ENCODE peak calls at places on chromosomes 2 and 18, in nine cellular contexts. E is BJ; H is tibial nerve; K is K562; Y is CD4-positive, alpha-beta T cell; P is DND-41; X is HFFc6; T is brain microvascular endothelial cell; J is omental fat pad. Z is an unnamed sample.

GRCh38 chr2:71933467-71934319 is 214.0 kb downstream of the CYP26B1 start:
- DNase-seq in E (no peak), H (no peak), K (peak), Y (no peak), P (no peak), X (peak), T (peak), J (no peak), Z (no peak)

GRCh38 chr2:134138115-134138514 is 115.8 kb upstream of the MGAT5 start:
- DNase-seq in E (no peak), H (no peak), K (no peak), Y (no peak), P (no peak), X (peak), T (peak), J (no peak), Z (no peak)

GRCh38 chr2:225737556-225737955 is 338.0 kb downstream of the NYAP2 start:
- DNase-seq in E (no peak), H (no peak), K (no peak), Y (no peak), P (no peak), X (peak), T (no peak), J (no peak), Z (no peak)

GRCh38 chr2:47620717-47621437 is 162.1 kb upstream of the MSH6 start:
- DNase-seq in E (no peak), H (no peak), K (no peak), Y (no peak), P (no peak), X (no peak), T (no peak), J (no peak), Z (no peak)

GRCh38 chr2:155972916-155973315 is 359.6 kb downstream of the NR4A2 start:
- DNase-seq in E (no peak), H (no peak), K (no peak), Y (no peak), P (no peak), X (no peak), T (no peak), J (no peak), Z (no peak)

GRCh38 chr2:191391171-191391570 is 146.0 kb downstream of the MYO1B start:
- DNase-seq in E (no peak), H (no peak), K (no peak), Y (no peak), P (no peak), X (no peak), T (no peak), J (no peak), Z (no peak)

GRCh38 chr2:5932556-5933469 is 240.6 kb downstream of the SOX11 start:
- DNase-seq in E (no peak), H (no peak), K (no peak), Y (no peak), P (no peak), X (no peak), T (no peak), J (no peak), Z (no peak)

GRCh38 chr2:17901246-17901645 is 22.8 kb downstream of the KCNS3 start:
- DNase-seq in E (no peak), H (no peak), K (no peak), Y (no peak), P (peak), X (no peak), T (no peak), J (no peak), Z (no peak)

GRCh38 chr18:78169487-78169886 is 810.1 kb upstream of the SALL3 start:
- DNase-seq in E (no peak), H (no peak), K (no peak), Y (no peak), P (no peak), X (no peak), T (no peak), J (no peak), Z (no peak)

GRCh38 chr2:9967053-9967775 is 15.7 kb downstream of the GRHL1 start:
- DNase-seq in E (no peak), H (no peak), K (peak), Y (no peak), P (no peak), X (no peak), T (no peak), J (no peak), Z (no peak)

GRCh38 chr2:158486970-158487325 is 30.2 kb downstream of the PKP4 start:
- DNase-seq in E (no peak), H (no peak), K (no peak), Y (no peak), P (no peak), X (peak), T (peak), J (no peak), Z (no peak)

GRCh38 chr2:150143087-150143536 is 344.4 kb downstream of the RND3 start:
- DNase-seq in E (no peak), H (no peak), K (no peak), Y (no peak), P (no peak), X (peak), T (peak), J (no peak), Z (no peak)

GRCh38 chr2:10047616-10048500 is 4.5 kb downstream of the KLF11 start:
- DNase-seq in E (no peak), H (no peak), K (no peak), Y (no peak), P (no peak), X (no peak), T (no peak), J (no peak), Z (no peak)

GRCh38 chr2:69224495-69224803 is 162.6 kb downstream of the GFPT1 start:
- DNase-seq in E (no peak), H (no peak), K (no peak), Y (no peak), P (no peak), X (no peak), T (no peak), J (no peak), Z (no peak)

GRCh38 chr2:120385355-120386127 is 39.6 kb downstream of the INHBB start:
- DNase-seq in E (no peak), H (no peak), K (no peak), Y (no peak), P (no peak), X (no peak), T (no peak), J (no peak), Z (no peak)

GRCh38 chr18:3357516-3357915 is 92.5 kb upstream of the TGIF1 start:
- DNase-seq in E (no peak), H (no peak), K (no peak), Y (no peak), P (no peak), X (no peak), T (no peak), J (no peak), Z (no peak)

GRCh38 chr2:71336802-71337201 is 5.2 kb downstream of the ZNF638 start:
- DNase-seq in E (no peak), H (peak), K (no peak), Y (no peak), P (no peak), X (no peak), T (no peak), J (no peak), Z (no peak)

GRCh38 chr18:37218022-37218590 is 347.5 kb downstream of the CELF4 start:
- DNase-seq in E (no peak), H (no peak), K (no peak), Y (no peak), P (no peak), X (no peak), T (no peak), J (no peak), Z (no peak)

GRCh38 chr18:41059126-41059415 is 896.0 kb upstream of the PIK3C3 start:
- DNase-seq in E (no peak), H (no peak), K (no peak), Y (no peak), P (no peak), X (no peak), T (no peak), J (no peak), Z (no peak)

GRCh38 chr2:176066645-176067586 is 16.8 kb downstream of the EVX2 start:
- DNase-seq in E (no peak), H (no peak), K (no peak), Y (no peak), P (no peak), X (no peak), T (no peak), J (no peak), Z (no peak)

GRCh38 chr2:181836583-181836982 is 54.9 kb upstream of the ITPRID2 start:
- DNase-seq in E (no peak), H (no peak), K (no peak), Y (no peak), P (no peak), X (no peak), T (no peak), J (no peak), Z (no peak)

GRCh38 chr2:3864943-3865664 is 161.7 kb downstream of the DCDC2C start:
- DNase-seq in E (no peak), H (no peak), K (no peak), Y (no peak), P (no peak), X (no peak), T (no peak), J (no peak), Z (no peak)

GRCh38 chr18:70450658-70451253 is 161.9 kb downstream of the SOCS6 start:
- DNase-seq in E (no peak), H (no peak), K (no peak), Y (no peak), P (no peak), X (no peak), T (no peak), J (no peak), Z (no peak)

GRCh38 chr18:5530623-5531022 is 13.2 kb downstream of the EPB41L3 start:
- DNase-seq in E (no peak), H (no peak), K (no peak), Y (no peak), P (no peak), X (no peak), T (no peak), J (no peak), Z (no peak)

GRCh38 chr2:135248611-135249010 is 196.5 kb downstream of the RAB3GAP1 start:
- DNase-seq in E (no peak), H (no peak), K (no peak), Y (no peak), P (no peak), X (no peak), T (no peak), J (no peak), Z (no peak)

GRCh38 chr2:233365861-233366520 is 11.7 kb downstream of the DGKD start:
- DNase-seq in E (no peak), H (no peak), K (no peak), Y (no peak), P (no peak), X (no peak), T (no peak), J (no peak), Z (no peak)

GRCh38 chr18:48777737-48778111 is 173.0 kb downstream of the SMAD7 start:
- DNase-seq in E (no peak), H (no peak), K (no peak), Y (no peak), P (no peak), X (no peak), T (no peak), J (no peak), Z (no peak)

GRCh38 chr2:17657759-17658158 is 95.9 kb downstream of the SMC6 start:
- DNase-seq in E (no peak), H (no peak), K (no peak), Y (no peak), P (no peak), X (no peak), T (no peak), J (no peak), Z (no peak)

GRCh38 chr2:68367918-68368656 is 3.0 kb downstream of the PLEK start:
- DNase-seq in E (no peak), H (no peak), K (no peak), Y (no peak), P (no peak), X (no peak), T (no peak), J (no peak), Z (no peak)

GRCh38 chr2:70835643-70836042 is at the start of gene CD207:
- DNase-seq in E (no peak), H (no peak), K (no peak), Y (no peak), P (no peak), X (no peak), T (no peak), J (no peak), Z (no peak)

GRCh38 chr2:41940715-41941114 is 107.1 kb upstream of the PKDCC start:
- DNase-seq in E (no peak), H (no peak), K (peak), Y (no peak), P (no peak), X (no peak), T (no peak), J (no peak), Z (no peak)

GRCh38 chr18:830315-830901 is 18.4 kb upstream of the YES1 start:
- DNase-seq in E (no peak), H (peak), K (peak), Y (no peak), P (peak), X (no peak), T (peak), J (no peak), Z (peak)

DNA sequence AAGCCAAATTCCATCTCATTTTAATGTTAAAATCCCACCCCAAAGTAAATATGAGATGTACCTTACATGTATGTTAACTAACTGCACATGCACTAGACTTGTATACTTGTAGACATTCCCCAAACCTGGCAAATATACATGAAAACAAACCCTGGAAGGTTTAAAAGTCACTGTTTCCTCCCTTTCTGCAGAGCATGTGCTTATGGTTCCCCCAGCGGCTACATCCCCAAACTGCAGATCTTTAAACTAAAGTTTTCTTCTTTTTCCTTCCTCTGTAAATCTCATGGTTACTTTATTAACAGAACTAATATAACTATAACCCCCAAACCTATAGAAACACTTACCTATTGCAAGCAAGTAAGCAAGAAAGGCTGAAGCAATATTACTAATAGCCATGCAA is 731.5 kb downstream of the LRP1B start:
- DNase-seq in E (no peak), H (no peak), K (no peak), Y (no peak), P (no peak), X (no peak), T (no peak), J (no peak), Z (no peak)
- TF ChIP-seq CTCF in E (peak), H (peak), K (peak), Y (no peak), P (peak), X (no peak), T (peak), J (no peak), Z (no peak)

GRCh38 chr2:95384854-95385569 is 17.5 kb upstream of the FAHD2A start:
- DNase-seq in E (no peak), H (peak), K (no peak), Y (no peak), P (no peak), X (no peak), T (no peak), J (no peak), Z (no peak)
- TF ChIP-seq CTCF in E (no peak), H (no peak), K (no peak), Y (no peak), P (no peak), X (no peak), T (peak), J (no peak), Z (no peak)

GRCh38 chr2:208820289-208820688 is 413.7 kb downstream of the PTH2R start:
- DNase-seq in E (no peak), H (no peak), K (no peak), Y (no peak), P (no peak), X (no peak), T (no peak), J (no peak), Z (no peak)
- TF ChIP-seq CTCF in E (no peak), H (peak), K (peak), Y (no peak), P (peak), X (peak), T (no peak), J (no peak), Z (no peak)

DNA sequence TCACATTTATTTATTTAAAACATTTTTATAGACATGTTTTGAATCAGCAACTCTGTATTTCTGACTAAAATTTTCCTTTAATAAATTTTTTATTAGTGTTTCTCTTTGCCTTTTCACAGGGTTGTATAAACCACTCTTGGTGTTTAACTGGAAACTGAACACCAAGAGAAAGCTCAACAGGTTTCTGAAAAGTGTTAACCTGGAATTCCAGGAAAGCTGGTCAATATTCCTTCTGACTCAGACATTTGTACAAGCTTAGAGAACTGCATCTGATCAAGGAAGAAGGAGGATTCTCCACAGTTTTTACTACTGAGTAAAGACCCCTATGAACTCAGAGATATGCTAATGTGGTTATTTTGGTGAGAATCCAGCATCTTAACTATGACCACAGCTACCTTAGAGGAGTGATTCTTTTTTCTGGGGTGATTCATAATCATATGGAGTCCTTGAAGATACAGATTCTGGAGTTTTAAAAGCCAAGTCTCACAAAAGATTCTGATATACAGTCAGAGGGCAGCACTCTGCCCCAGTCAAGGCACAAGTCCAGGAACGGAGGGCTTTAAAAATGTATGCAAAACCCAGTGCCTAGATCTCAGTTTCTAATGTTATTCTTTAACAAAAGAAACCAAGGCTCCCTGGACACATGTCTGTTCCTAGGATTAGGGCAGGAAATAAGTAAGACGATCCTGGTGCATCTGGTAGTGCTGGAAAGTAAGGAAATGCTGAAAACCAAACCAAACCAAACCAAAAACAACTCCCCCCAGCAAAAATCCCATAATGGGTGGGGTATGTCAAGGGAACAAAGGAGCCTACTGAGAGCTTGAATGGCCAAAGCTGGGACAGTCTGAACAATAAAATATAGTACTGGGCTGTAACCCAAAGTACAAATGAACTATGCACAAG is 85.0 kb upstream of the FZD5 start:
- DNase-seq in E (peak), H (no peak), K (no peak), Y (no peak), P (no peak), X (peak), T (peak), J (no peak), Z (no peak)
- TF ChIP-seq CTCF in E (no peak), H (no peak), K (no peak), Y (no peak), P (no peak), X (no peak), T (no peak), J (no peak), Z (no peak)

GRCh38 chr2:174080672-174081121 is 115.5 kb upstream of the SP3 start:
- DNase-seq in E (no peak), H (no peak), K (no peak), Y (no peak), P (no peak), X (no peak), T (no peak), J (no peak), Z (no peak)
- TF ChIP-seq CTCF in E (no peak), H (no peak), K (no peak), Y (no peak), P (no peak), X (no peak), T (no peak), J (no peak), Z (no peak)

GRCh38 chr18:30987479-30988241 is 54.9 kb downstream of the DSC3 start:
- DNase-seq in E (no peak), H (no peak), K (peak), Y (no peak), P (no peak), X (no peak), T (no peak), J (peak), Z (no peak)
- TF ChIP-seq CTCF in E (no peak), H (no peak), K (no peak), Y (no peak), P (no peak), X (no peak), T (no peak), J (no peak), Z (no peak)

Z was measured in activated CD8-positive, alpha-beta T cell treated with anti-CD3 and anti-CD28 coated beads for 36 hours.